ENCODE peak calls at places on chromosomes 7 and 10, in five cellular contexts. One of them, this sample, is unnamed.

GRCh38 chr10:104767745-104768144 is 126.7 kb downstream of the SORCS3 start:
- DNase-seq in activated CD8-positive, alpha-beta T cell treated with anti-CD3 and anti-CD28 coated beads for 36 hours: no peak
- DNase-seq in activated effector memory CD4-positive, alpha-beta T cell treated with Interleukin-2 at 50 U/mL for 16 hours: no peak
- DNase-seq in stimulated activated CD8-positive, alpha-beta memory T cell treated with anti-CD3 and anti-CD28 coated beads, Interleukin-7, amount 100 ng/mL, for 48 hours: no peak
- DNase-seq in T-helper 1 cell: no peak
- DNase-seq in this sample: no peak

GRCh38 chr10:33290286-33291052 is 44.0 kb downstream of the NRP1 start:
- DNase-seq in activated CD8-positive, alpha-beta T cell treated with anti-CD3 and anti-CD28 coated beads for 36 hours: no peak
- DNase-seq in T-helper 1 cell: no peak
- DNase-seq in activated effector memory CD4-positive, alpha-beta T cell treated with Interleukin-2 at 50 U/mL for 16 hours: no peak
- DNase-seq in stimulated activated CD8-positive, alpha-beta memory T cell treated with anti-CD3 and anti-CD28 coated beads, Interleukin-7, amount 100 ng/mL, for 48 hours: no peak
- DNase-seq in this sample: no peak

GRCh38 chr7:134605978-134606923 is 40.4 kb upstream of the BPGM start:
- DNase-seq in activated CD8-positive, alpha-beta T cell treated with anti-CD3 and anti-CD28 coated beads for 36 hours: peak
- DNase-seq in activated effector memory CD4-positive, alpha-beta T cell treated with Interleukin-2 at 50 U/mL for 16 hours: peak
- DNase-seq in T-helper 1 cell: peak
- DNase-seq in stimulated activated CD8-positive, alpha-beta memory T cell treated with anti-CD3 and anti-CD28 coated beads, Interleukin-7, amount 100 ng/mL, for 48 hours: peak
- DNase-seq in this sample: no peak

GRCh38 chr7:140375808-140376730 is 22.3 kb downstream of the SLC37A3 start:
- DNase-seq in activated effector memory CD4-positive, alpha-beta T cell treated with Interleukin-2 at 50 U/mL for 16 hours: peak
- DNase-seq in stimulated activated CD8-positive, alpha-beta memory T cell treated with anti-CD3 and anti-CD28 coated beads, Interleukin-7, amount 100 ng/mL, for 48 hours: no peak
- DNase-seq in activated CD8-positive, alpha-beta T cell treated with anti-CD3 and anti-CD28 coated beads for 36 hours: peak
- DNase-seq in T-helper 1 cell: no peak
- DNase-seq in this sample: no peak

GRCh38 chr10:74822583-74823089 is 3.8 kb upstream of the KAT6B start:
- DNase-seq in activated effector memory CD4-positive, alpha-beta T cell treated with Interleukin-2 at 50 U/mL for 16 hours: no peak
- DNase-seq in T-helper 1 cell: no peak
- DNase-seq in stimulated activated CD8-positive, alpha-beta memory T cell treated with anti-CD3 and anti-CD28 coated beads, Interleukin-7, amount 100 ng/mL, for 48 hours: no peak
- DNase-seq in activated CD8-positive, alpha-beta T cell treated with anti-CD3 and anti-CD28 coated beads for 36 hours: no peak
- DNase-seq in this sample: no peak

GRCh38 chr10:107545717-107546116 is 381.2 kb upstream of the SORCS1 start:
- DNase-seq in activated effector memory CD4-positive, alpha-beta T cell treated with Interleukin-2 at 50 U/mL for 16 hours: no peak
- DNase-seq in T-helper 1 cell: no peak
- DNase-seq in activated CD8-positive, alpha-beta T cell treated with anti-CD3 and anti-CD28 coated beads for 36 hours: no peak
- DNase-seq in stimulated activated CD8-positive, alpha-beta memory T cell treated with anti-CD3 and anti-CD28 coated beads, Interleukin-7, amount 100 ng/mL, for 48 hours: no peak
- DNase-seq in this sample: no peak

GRCh38 chr10:119726291-119727261 is 726 bp downstream of the INPP5F start:
- DNase-seq in activated CD8-positive, alpha-beta T cell treated with anti-CD3 and anti-CD28 coated beads for 36 hours: peak
- DNase-seq in activated effector memory CD4-positive, alpha-beta T cell treated with Interleukin-2 at 50 U/mL for 16 hours: no peak
- DNase-seq in stimulated activated CD8-positive, alpha-beta memory T cell treated with anti-CD3 and anti-CD28 coated beads, Interleukin-7, amount 100 ng/mL, for 48 hours: no peak
- DNase-seq in T-helper 1 cell: no peak
- DNase-seq in this sample: no peak

GRCh38 chr7:27191716-27192545 is 6.9 kb upstream of the HOXA11 start:
- DNase-seq in T-helper 1 cell: no peak
- DNase-seq in stimulated activated CD8-positive, alpha-beta memory T cell treated with anti-CD3 and anti-CD28 coated beads, Interleukin-7, amount 100 ng/mL, for 48 hours: no peak
- DNase-seq in activated CD8-positive, alpha-beta T cell treated with anti-CD3 and anti-CD28 coated beads for 36 hours: no peak
- DNase-seq in activated effector memory CD4-positive, alpha-beta T cell treated with Interleukin-2 at 50 U/mL for 16 hours: no peak
- DNase-seq in this sample: no peak

GRCh38 chr7:112161253-112162160 is 44.7 kb downstream of the DOCK4 start:
- DNase-seq in T-helper 1 cell: no peak
- DNase-seq in activated CD8-positive, alpha-beta T cell treated with anti-CD3 and anti-CD28 coated beads for 36 hours: no peak
- DNase-seq in stimulated activated CD8-positive, alpha-beta memory T cell treated with anti-CD3 and anti-CD28 coated beads, Interleukin-7, amount 100 ng/mL, for 48 hours: no peak
- DNase-seq in activated effector memory CD4-positive, alpha-beta T cell treated with Interleukin-2 at 50 U/mL for 16 hours: no peak
- DNase-seq in this sample: no peak

GRCh38 chr10:60883187-60883586 is 60.8 kb downstream of the RHOBTB1 start:
- DNase-seq in activated effector memory CD4-positive, alpha-beta T cell treated with Interleukin-2 at 50 U/mL for 16 hours: no peak
- DNase-seq in stimulated activated CD8-positive, alpha-beta memory T cell treated with anti-CD3 and anti-CD28 coated beads, Interleukin-7, amount 100 ng/mL, for 48 hours: no peak
- DNase-seq in T-helper 1 cell: no peak
- DNase-seq in activated CD8-positive, alpha-beta T cell treated with anti-CD3 and anti-CD28 coated beads for 36 hours: no peak
- DNase-seq in this sample: no peak

GRCh38 chr7:15977663-15978062 is 291.2 kb upstream of the MEOX2 start:
- DNase-seq in activated CD8-positive, alpha-beta T cell treated with anti-CD3 and anti-CD28 coated beads for 36 hours: no peak
- DNase-seq in activated effector memory CD4-positive, alpha-beta T cell treated with Interleukin-2 at 50 U/mL for 16 hours: no peak
- DNase-seq in stimulated activated CD8-positive, alpha-beta memory T cell treated with anti-CD3 and anti-CD28 coated beads, Interleukin-7, amount 100 ng/mL, for 48 hours: no peak
- DNase-seq in T-helper 1 cell: no peak
- DNase-seq in this sample: no peak

GRCh38 chr10:124026337-124026939 is 67.0 kb downstream of the CHST15 start:
- DNase-seq in stimulated activated CD8-positive, alpha-beta memory T cell treated with anti-CD3 and anti-CD28 coated beads, Interleukin-7, amount 100 ng/mL, for 48 hours: no peak
- DNase-seq in T-helper 1 cell: no peak
- DNase-seq in activated CD8-positive, alpha-beta T cell treated with anti-CD3 and anti-CD28 coated beads for 36 hours: no peak
- DNase-seq in activated effector memory CD4-positive, alpha-beta T cell treated with Interleukin-2 at 50 U/mL for 16 hours: no peak
- DNase-seq in this sample: no peak

GRCh38 chr10:14975672-14976273 is 16.6 kb downstream of the MEIG1 start:
- DNase-seq in T-helper 1 cell: no peak
- DNase-seq in stimulated activated CD8-positive, alpha-beta memory T cell treated with anti-CD3 and anti-CD28 coated beads, Interleukin-7, amount 100 ng/mL, for 48 hours: no peak
- DNase-seq in activated CD8-positive, alpha-beta T cell treated with anti-CD3 and anti-CD28 coated beads for 36 hours: no peak
- DNase-seq in activated effector memory CD4-positive, alpha-beta T cell treated with Interleukin-2 at 50 U/mL for 16 hours: no peak
- DNase-seq in this sample: no peak

GRCh38 chr7:69450436-69450835 is 147.8 kb upstream of the AUTS2 start:
- DNase-seq in stimulated activated CD8-positive, alpha-beta memory T cell treated with anti-CD3 and anti-CD28 coated beads, Interleukin-7, amount 100 ng/mL, for 48 hours: no peak
- DNase-seq in activated effector memory CD4-positive, alpha-beta T cell treated with Interleukin-2 at 50 U/mL for 16 hours: no peak
- DNase-seq in T-helper 1 cell: no peak
- DNase-seq in activated CD8-positive, alpha-beta T cell treated with anti-CD3 and anti-CD28 coated beads for 36 hours: no peak
- DNase-seq in this sample: no peak

GRCh38 chr10:56895306-56895705 is 534.2 kb upstream of the ZWINT start:
- DNase-seq in T-helper 1 cell: no peak
- DNase-seq in activated effector memory CD4-positive, alpha-beta T cell treated with Interleukin-2 at 50 U/mL for 16 hours: no peak
- DNase-seq in stimulated activated CD8-positive, alpha-beta memory T cell treated with anti-CD3 and anti-CD28 coated beads, Interleukin-7, amount 100 ng/mL, for 48 hours: no peak
- DNase-seq in activated CD8-positive, alpha-beta T cell treated with anti-CD3 and anti-CD28 coated beads for 36 hours: no peak
- DNase-seq in this sample: no peak

GRCh38 chr7:28161319-28161718 is 19.3 kb downstream of the JAZF1 start:
- DNase-seq in stimulated activated CD8-positive, alpha-beta memory T cell treated with anti-CD3 and anti-CD28 coated beads, Interleukin-7, amount 100 ng/mL, for 48 hours: no peak
- DNase-seq in T-helper 1 cell: no peak
- DNase-seq in activated effector memory CD4-positive, alpha-beta T cell treated with Interleukin-2 at 50 U/mL for 16 hours: no peak
- DNase-seq in activated CD8-positive, alpha-beta T cell treated with anti-CD3 and anti-CD28 coated beads for 36 hours: no peak
- DNase-seq in this sample: no peak

GRCh38 chr7:104976966-104977636 is 36.9 kb upstream of the KMT2E start:
- DNase-seq in T-helper 1 cell: no peak
- DNase-seq in activated CD8-positive, alpha-beta T cell treated with anti-CD3 and anti-CD28 coated beads for 36 hours: no peak
- DNase-seq in activated effector memory CD4-positive, alpha-beta T cell treated with Interleukin-2 at 50 U/mL for 16 hours: no peak
- DNase-seq in stimulated activated CD8-positive, alpha-beta memory T cell treated with anti-CD3 and anti-CD28 coated beads, Interleukin-7, amount 100 ng/mL, for 48 hours: no peak
- DNase-seq in this sample: no peak

GRCh38 chr7:158737064-158737695 is 32.6 kb upstream of the NCAPG2 start:
- DNase-seq in stimulated activated CD8-positive, alpha-beta memory T cell treated with anti-CD3 and anti-CD28 coated beads, Interleukin-7, amount 100 ng/mL, for 48 hours: no peak
- DNase-seq in activated CD8-positive, alpha-beta T cell treated with anti-CD3 and anti-CD28 coated beads for 36 hours: no peak
- DNase-seq in activated effector memory CD4-positive, alpha-beta T cell treated with Interleukin-2 at 50 U/mL for 16 hours: no peak
- DNase-seq in T-helper 1 cell: no peak
- DNase-seq in this sample: no peak

GRCh38 chr7:121913947-121914346 is 41.0 kb downstream of the PTPRZ1 start:
- DNase-seq in activated effector memory CD4-positive, alpha-beta T cell treated with Interleukin-2 at 50 U/mL for 16 hours: no peak
- DNase-seq in T-helper 1 cell: no peak
- DNase-seq in stimulated activated CD8-positive, alpha-beta memory T cell treated with anti-CD3 and anti-CD28 coated beads, Interleukin-7, amount 100 ng/mL, for 48 hours: no peak
- DNase-seq in activated CD8-positive, alpha-beta T cell treated with anti-CD3 and anti-CD28 coated beads for 36 hours: no peak
- DNase-seq in this sample: no peak

GRCh38 chr10:84114088-84114667 is 25.1 kb upstream of the GHITM start:
- DNase-seq in activated effector memory CD4-positive, alpha-beta T cell treated with Interleukin-2 at 50 U/mL for 16 hours: no peak
- DNase-seq in stimulated activated CD8-positive, alpha-beta memory T cell treated with anti-CD3 and anti-CD28 coated beads, Interleukin-7, amount 100 ng/mL, for 48 hours: no peak
- DNase-seq in activated CD8-positive, alpha-beta T cell treated with anti-CD3 and anti-CD28 coated beads for 36 hours: no peak
- DNase-seq in T-helper 1 cell: no peak
- DNase-seq in this sample: no peak

GRCh38 chr7:46486264-46487206 is 565.5 kb upstream of the IGFBP3 start:
- DNase-seq in activated CD8-positive, alpha-beta T cell treated with anti-CD3 and anti-CD28 coated beads for 36 hours: no peak
- DNase-seq in activated effector memory CD4-positive, alpha-beta T cell treated with Interleukin-2 at 50 U/mL for 16 hours: no peak
- DNase-seq in T-helper 1 cell: no peak
- DNase-seq in stimulated activated CD8-positive, alpha-beta memory T cell treated with anti-CD3 and anti-CD28 coated beads, Interleukin-7, amount 100 ng/mL, for 48 hours: no peak
- DNase-seq in this sample: no peak

GRCh38 chr10:5551531-5552375 is 27.0 kb downstream of the CALML3 start:
- DNase-seq in stimulated activated CD8-positive, alpha-beta memory T cell treated with anti-CD3 and anti-CD28 coated beads, Interleukin-7, amount 100 ng/mL, for 48 hours: peak
- DNase-seq in T-helper 1 cell: no peak
- DNase-seq in activated CD8-positive, alpha-beta T cell treated with anti-CD3 and anti-CD28 coated beads for 36 hours: peak
- DNase-seq in activated effector memory CD4-positive, alpha-beta T cell treated with Interleukin-2 at 50 U/mL for 16 hours: peak
- DNase-seq in this sample: no peak

GRCh38 chr7:39195967-39196366 is 218.3 kb downstream of the POU6F2 start:
- DNase-seq in T-helper 1 cell: no peak
- DNase-seq in stimulated activated CD8-positive, alpha-beta memory T cell treated with anti-CD3 and anti-CD28 coated beads, Interleukin-7, amount 100 ng/mL, for 48 hours: no peak
- DNase-seq in activated CD8-positive, alpha-beta T cell treated with anti-CD3 and anti-CD28 coated beads for 36 hours: no peak
- DNase-seq in activated effector memory CD4-positive, alpha-beta T cell treated with Interleukin-2 at 50 U/mL for 16 hours: no peak
- DNase-seq in this sample: no peak

GRCh38 chr10:76086571-76087260 is 655.3 kb downstream of the LRMDA start:
- DNase-seq in T-helper 1 cell: no peak
- DNase-seq in activated effector memory CD4-positive, alpha-beta T cell treated with Interleukin-2 at 50 U/mL for 16 hours: no peak
- DNase-seq in activated CD8-positive, alpha-beta T cell treated with anti-CD3 and anti-CD28 coated beads for 36 hours: peak
- DNase-seq in stimulated activated CD8-positive, alpha-beta memory T cell treated with anti-CD3 and anti-CD28 coated beads, Interleukin-7, amount 100 ng/mL, for 48 hours: no peak
- DNase-seq in this sample: no peak

GRCh38 chr10:983951-984705 is 4.1 kb upstream of the GTPBP4 start:
- DNase-seq in activated effector memory CD4-positive, alpha-beta T cell treated with Interleukin-2 at 50 U/mL for 16 hours: no peak
- DNase-seq in activated CD8-positive, alpha-beta T cell treated with anti-CD3 and anti-CD28 coated beads for 36 hours: no peak
- DNase-seq in stimulated activated CD8-positive, alpha-beta memory T cell treated with anti-CD3 and anti-CD28 coated beads, Interleukin-7, amount 100 ng/mL, for 48 hours: no peak
- DNase-seq in T-helper 1 cell: no peak
- DNase-seq in this sample: no peak

This sample was measured in T-helper 22 cell.